ENCODE peak calls at places on chromosomes 6 and 20, in four cellular contexts. D is activated CD8-positive, alpha-beta T cell treated with anti-CD3 and anti-CD28 coated beads for 36 hours; I is naive thymus-derived CD4-positive, alpha-beta T cell; H is activated naive CD8-positive, alpha-beta T cell treated with anti-CD3 and anti-CD28 coated beads, Interleukin-2, amount 10 ng/mL, durations not matched to agents 7 days and 5 days. Y is an unnamed sample.

GRCh38 chr6:89492025-89492640 is 59.2 kb downstream of the ANKRD6 start:
- ATAC-seq in D (no peak), I (no peak), H (no peak), Y (no peak)

GRCh38 chr6:130466744-130467052 is 100.9 kb downstream of the TMEM200A start:
- ATAC-seq in D (no peak), I (no peak), H (no peak), Y (no peak)

GRCh38 chr6:146361367-146361924 is 182.2 kb upstream of the RAB32 start:
- ATAC-seq in D (no peak), I (no peak), H (no peak), Y (no peak)

GRCh38 chr6:55913213-55914195 is 38.1 kb upstream of the BMP5 start:
- ATAC-seq in D (no peak), I (no peak), H (no peak), Y (no peak)

GRCh38 chr6:3456794-3457709 is at the start of gene SLC22A23:
- ATAC-seq in D (peak), I (peak), H (peak), Y (peak)

GRCh38 chr6:161369339-161369738 is 95.5 kb upstream of the AGPAT4 start:
- ATAC-seq in D (no peak), I (peak), H (no peak), Y (no peak)

GRCh38 chr6:137910843-137911456 is 43.9 kb downstream of the TNFAIP3 start:
- ATAC-seq in D (no peak), I (no peak), H (no peak), Y (no peak)

GRCh38 chr20:25044660-25045342 is 13.1 kb downstream of the ACSS1 start:
- ATAC-seq in D (no peak), I (no peak), H (no peak), Y (no peak)

GRCh38 chr6:107587402-107587801 is 97.5 kb downstream of the SOBP start:
- ATAC-seq in D (no peak), I (no peak), H (no peak), Y (no peak)

GRCh38 chr6:150641398-150642139 is 41.9 kb downstream of the PLEKHG1 start:
- ATAC-seq in D (no peak), I (peak), H (no peak), Y (no peak)

GRCh38 chr6:109527989-109528388 is 45.0 kb upstream of the ZBTB24 start:
- ATAC-seq in D (no peak), I (no peak), H (no peak), Y (no peak)

GRCh38 chr20:59770851-59771250 is 162.6 kb downstream of the SYCP2 start:
- ATAC-seq in D (no peak), I (no peak), H (no peak), Y (no peak)

GRCh38 chr20:15278041-15278440 is 940.6 kb upstream of the FLRT3 start:
- ATAC-seq in D (no peak), I (no peak), H (no peak), Y (no peak)

GRCh38 chr6:105592329-105592728 is 189.4 kb upstream of the PREP start:
- ATAC-seq in D (no peak), I (no peak), H (no peak), Y (peak)

GRCh38 chr20:36620917-36621316 is 15.3 kb downstream of the RAB5IF start:
- ATAC-seq in D (no peak), I (no peak), H (no peak), Y (no peak)

GRCh38 chr6:155050311-155050710 is 55.2 kb downstream of the TIAM2 start:
- ATAC-seq in D (peak), I (peak), H (peak), Y (peak)

GRCh38 chr6:158191032-158191431 is 22.9 kb downstream of the GTF2H5 start:
- ATAC-seq in D (no peak), I (no peak), H (no peak), Y (no peak)

GRCh38 chr6:149499066-149499465 is 14.3 kb upstream of the ZC3H12D start:
- ATAC-seq in D (no peak), I (no peak), H (no peak), Y (peak)

GRCh38 chr6:86511962-86512361 is 425.4 kb upstream of the HTR1E start:
- ATAC-seq in D (no peak), I (no peak), H (no peak), Y (no peak)

GRCh38 chr6:95548188-95548837 is 29.0 kb upstream of the MANEA start:
- ATAC-seq in D (no peak), I (no peak), H (no peak), Y (no peak)

GRCh38 chr6:83708970-83709747 is at the start of gene SNAP91:
- ATAC-seq in D (peak), I (no peak), H (no peak), Y (no peak)

GRCh38 chr6:33575211-33575610 is 4.9 kb downstream of the BAK1 start:
- ATAC-seq in D (no peak), I (no peak), H (no peak), Y (no peak)

GRCh38 chr20:23063573-23063972 is 14.1 kb upstream of the THBD start:
- ATAC-seq in D (no peak), I (no peak), H (no peak), Y (no peak)

GRCh38 chr6:161259302-161259701 is 14.6 kb downstream of the AGPAT4 start:
- ATAC-seq in D (no peak), I (no peak), H (no peak), Y (no peak)

GRCh38 chr6:132995432-132995831 is 181.1 kb downstream of the RPS12 start:
- ATAC-seq in D (no peak), I (no peak), H (no peak), Y (no peak)

GRCh38 chr6:163668061-163668426 is 253.5 kb downstream of the QKI start:
- ATAC-seq in D (no peak), I (no peak), H (no peak), Y (no peak)

GRCh38 chr6:7528565-7528964 is 12.9 kb upstream of the DSP start:
- ATAC-seq in D (no peak), I (no peak), H (no peak), Y (no peak)

GRCh38 chr6:2992330-2992979 is 7.2 kb upstream of the NQO2 start:
- ATAC-seq in D (no peak), I (no peak), H (no peak), Y (no peak)

GRCh38 chr20:5652626-5653573 is 97.3 kb upstream of the SHLD1 start:
- ATAC-seq in D (no peak), I (peak), H (no peak), Y (no peak)

GRCh38 chr20:61436268-61436667 is 184.2 kb downstream of the CDH4 start:
- ATAC-seq in D (no peak), I (no peak), H (no peak), Y (no peak)

GRCh38 chr6:3026811-3027626 is 27.3 kb downstream of the NQO2 start:
- ATAC-seq in D (peak), I (peak), H (peak), Y (peak)

GRCh38 chr20:2558581-2559301 is 22.4 kb downstream of the TMC2 start:
- ATAC-seq in D (no peak), I (no peak), H (no peak), Y (no peak)

GRCh38 chr6:56613247-56613851 is 29.3 kb downstream of the DST start:
- ATAC-seq in D (no peak), I (no peak), H (no peak), Y (no peak)

GRCh38 chr6:96608074-96608473 is 45.1 kb downstream of the FHL5 start:
- ATAC-seq in D (no peak), I (no peak), H (no peak), Y (no peak)

GRCh38 chr6:170280689-170281045 is 10.2 kb downstream of the DLL1 start:
- ATAC-seq in D (peak), I (peak), H (peak), Y (peak)

GRCh38 chr6:82588859-82589412 is 225.3 kb downstream of the TPBG start:
- ATAC-seq in D (no peak), I (no peak), H (no peak), Y (no peak)